ENCODE peak calls at places on chromosomes 6 and 20, in five cellular contexts. One of them, this sample, is unnamed.

GRCh38 chr6:137237413-137238170 is 18.4 kb upstream of the IFNGR1 start:
- DNase-seq in choroid plexus epithelial cell: peak
- DNase-seq in suprapubic skin: no peak
- DNase-seq in cardiac muscle cell: peak
- DNase-seq in tibial nerve: no peak
- DNase-seq in this sample: no peak

GRCh38 chr6:82818727-82819126 is 246.9 kb downstream of the UBE3D start:
- DNase-seq in tibial nerve: no peak
- DNase-seq in suprapubic skin: no peak
- DNase-seq in choroid plexus epithelial cell: peak
- DNase-seq in cardiac muscle cell: peak
- DNase-seq in this sample: no peak

GRCh38 chr6:39452306-39452705 is 129.8 kb upstream of the KCNK16 start:
- DNase-seq in cardiac muscle cell: peak
- DNase-seq in suprapubic skin: no peak
- DNase-seq in tibial nerve: no peak
- DNase-seq in choroid plexus epithelial cell: peak
- DNase-seq in this sample: no peak

GRCh38 chr20:60138263-60139127 is 180.3 kb downstream of the CDH26 start:
- DNase-seq in cardiac muscle cell: peak
- DNase-seq in tibial nerve: no peak
- DNase-seq in suprapubic skin: no peak
- DNase-seq in choroid plexus epithelial cell: peak
- DNase-seq in this sample: peak

GRCh38 chr6:45681860-45682488 is 304.2 kb upstream of the SUPT3H start:
- DNase-seq in cardiac muscle cell: peak
- DNase-seq in choroid plexus epithelial cell: no peak
- DNase-seq in suprapubic skin: no peak
- DNase-seq in tibial nerve: no peak
- DNase-seq in this sample: peak

GRCh38 chr6:69155467-69155866 is 520.4 kb downstream of the ADGRB3 start:
- DNase-seq in tibial nerve: no peak
- DNase-seq in choroid plexus epithelial cell: peak
- DNase-seq in cardiac muscle cell: no peak
- DNase-seq in suprapubic skin: no peak
- DNase-seq in this sample: no peak

GRCh38 chr20:50788045-50788867 is 6.6 kb upstream of the BCAS4 start:
- DNase-seq in tibial nerve: peak
- DNase-seq in suprapubic skin: no peak
- DNase-seq in cardiac muscle cell: peak
- DNase-seq in choroid plexus epithelial cell: peak
- DNase-seq in this sample: peak

GRCh38 chr6:17972978-17973622 is 14.3 kb downstream of the KIF13A start:
- DNase-seq in suprapubic skin: no peak
- DNase-seq in tibial nerve: no peak
- DNase-seq in choroid plexus epithelial cell: no peak
- DNase-seq in cardiac muscle cell: peak
- DNase-seq in this sample: no peak

GRCh38 chr6:35787266-35788218 is 6.7 kb downstream of the CLPSL1 start:
- DNase-seq in choroid plexus epithelial cell: no peak
- DNase-seq in cardiac muscle cell: no peak
- DNase-seq in suprapubic skin: no peak
- DNase-seq in tibial nerve: no peak
- DNase-seq in this sample: no peak

GRCh38 chr6:41706876-41707564 is 28.4 kb downstream of the TFEB start:
- DNase-seq in suprapubic skin: no peak
- DNase-seq in choroid plexus epithelial cell: peak
- DNase-seq in tibial nerve: peak
- DNase-seq in cardiac muscle cell: peak
- DNase-seq in this sample: peak

GRCh38 chr6:33073431-33073871 is at the start of gene HLA-DPA1:
- DNase-seq in tibial nerve: peak
- DNase-seq in suprapubic skin: no peak
- DNase-seq in cardiac muscle cell: peak
- DNase-seq in choroid plexus epithelial cell: peak
- DNase-seq in this sample: peak

GRCh38 chr20:47740225-47741184 is 44.8 kb downstream of the SULF2 start:
- DNase-seq in tibial nerve: peak
- DNase-seq in cardiac muscle cell: peak
- DNase-seq in suprapubic skin: no peak
- DNase-seq in choroid plexus epithelial cell: no peak
- DNase-seq in this sample: peak

GRCh38 chr6:135902756-135903331 is 51.3 kb downstream of the PDE7B start:
- DNase-seq in choroid plexus epithelial cell: peak
- DNase-seq in tibial nerve: no peak
- DNase-seq in suprapubic skin: no peak
- DNase-seq in cardiac muscle cell: peak
- DNase-seq in this sample: no peak

GRCh38 chr6:169963581-169964297 is 212.3 kb downstream of the ERMARD start:
- DNase-seq in choroid plexus epithelial cell: no peak
- DNase-seq in tibial nerve: no peak
- DNase-seq in suprapubic skin: peak
- DNase-seq in cardiac muscle cell: no peak
- DNase-seq in this sample: no peak

GRCh38 chr6:161917645-161918044 is 643.8 kb upstream of the AGPAT4 start:
- DNase-seq in suprapubic skin: no peak
- DNase-seq in choroid plexus epithelial cell: peak
- DNase-seq in tibial nerve: no peak
- DNase-seq in cardiac muscle cell: no peak
- DNase-seq in this sample: no peak

GRCh38 chr6:116385462-116385807 is 14.7 kb downstream of the DSE start:
- DNase-seq in tibial nerve: no peak
- DNase-seq in suprapubic skin: no peak
- DNase-seq in cardiac muscle cell: peak
- DNase-seq in choroid plexus epithelial cell: peak
- DNase-seq in this sample: no peak

GRCh38 chr6:26286168-26286854 is 78.7 kb upstream of the BTN3A2 start:
- DNase-seq in tibial nerve: peak
- DNase-seq in suprapubic skin: no peak
- DNase-seq in choroid plexus epithelial cell: peak
- DNase-seq in cardiac muscle cell: peak
- DNase-seq in this sample: peak

GRCh38 chr20:20210327-20210726 is 157.6 kb upstream of the INSM1 start:
- DNase-seq in tibial nerve: no peak
- DNase-seq in cardiac muscle cell: no peak
- DNase-seq in suprapubic skin: no peak
- DNase-seq in choroid plexus epithelial cell: no peak
- DNase-seq in this sample: no peak

DNA sequence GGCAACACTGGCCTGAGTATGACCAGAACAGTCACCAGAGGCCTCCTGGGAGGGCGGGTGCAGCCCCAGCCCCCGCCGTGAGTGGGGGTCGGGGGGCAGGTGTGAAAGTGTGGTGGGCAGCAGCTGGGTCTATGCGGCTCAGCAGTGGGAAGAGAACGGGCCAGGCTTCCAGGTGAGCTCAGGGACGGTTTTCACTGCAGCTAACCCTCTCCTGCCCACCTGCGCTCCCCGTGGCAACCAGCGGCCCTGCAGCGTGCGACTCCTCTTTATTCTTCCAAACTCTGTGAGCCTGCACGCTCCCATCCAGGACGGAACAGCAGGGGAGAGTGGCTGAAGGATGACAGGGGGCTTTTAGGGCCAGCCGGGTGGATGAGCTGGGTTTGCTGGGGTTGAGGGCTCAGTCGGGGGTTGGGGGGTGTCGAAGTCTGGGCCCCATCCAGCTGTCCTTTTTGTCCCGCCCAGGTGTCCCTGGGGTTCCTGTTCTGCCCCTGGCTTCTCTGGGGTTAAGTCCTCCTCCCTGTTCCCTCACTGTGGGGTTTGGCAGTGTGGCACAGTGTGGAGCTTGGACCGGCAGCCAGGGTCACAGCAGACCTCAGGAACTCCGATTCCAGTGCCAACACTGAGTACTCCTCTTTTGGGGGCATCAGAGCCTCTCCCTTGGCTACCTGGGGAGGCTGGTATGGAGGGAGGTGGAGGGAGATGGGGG is 859 bp upstream of the BIRC7 start:
- DNase-seq in cardiac muscle cell: peak
- DNase-seq in choroid plexus epithelial cell: no peak
- DNase-seq in tibial nerve: no peak
- DNase-seq in suprapubic skin: no peak
- DNase-seq in this sample: no peak
- H3K4me3 ChIP-seq in cardiac muscle cell: no peak
- H3K4me3 ChIP-seq in choroid plexus epithelial cell: no peak
- H3K4me3 ChIP-seq in tibial nerve: no peak
- H3K4me3 ChIP-seq in suprapubic skin: no peak
- H3K4me3 ChIP-seq in this sample: no peak

GRCh38 chr20:37904008-37904675 is 1.2 kb downstream of the VSTM2L start:
- DNase-seq in suprapubic skin: no peak
- DNase-seq in choroid plexus epithelial cell: no peak
- DNase-seq in cardiac muscle cell: no peak
- DNase-seq in tibial nerve: no peak
- DNase-seq in this sample: no peak
- H3K4me3 ChIP-seq in suprapubic skin: no peak
- H3K4me3 ChIP-seq in choroid plexus epithelial cell: peak
- H3K4me3 ChIP-seq in cardiac muscle cell: peak
- H3K4me3 ChIP-seq in tibial nerve: no peak
- H3K4me3 ChIP-seq in this sample: no peak

DNA sequence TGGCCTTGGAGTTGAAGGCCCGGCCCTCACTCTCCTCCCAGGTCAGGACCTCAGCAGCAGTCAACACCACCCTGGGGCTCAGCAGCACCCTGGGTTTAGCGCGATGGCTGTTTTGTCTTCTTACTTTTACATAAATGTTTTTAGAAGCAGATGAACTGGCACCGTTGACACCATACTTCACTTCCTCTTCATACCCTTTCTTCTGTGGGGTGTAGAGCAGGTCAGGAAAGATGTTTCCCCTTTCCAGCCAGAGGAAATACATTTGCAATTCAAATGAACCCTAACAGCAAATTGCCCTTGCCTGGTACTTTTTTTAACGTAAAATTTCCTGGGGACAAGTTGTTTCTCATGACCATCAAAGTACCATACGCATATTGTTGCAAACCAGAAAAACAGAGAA is 54.7 kb upstream of the SNX9 start:
- DNase-seq in suprapubic skin: no peak
- DNase-seq in cardiac muscle cell: no peak
- DNase-seq in tibial nerve: no peak
- DNase-seq in choroid plexus epithelial cell: no peak
- DNase-seq in this sample: peak
- H3K4me3 ChIP-seq in suprapubic skin: no peak
- H3K4me3 ChIP-seq in cardiac muscle cell: no peak
- H3K4me3 ChIP-seq in tibial nerve: no peak
- H3K4me3 ChIP-seq in choroid plexus epithelial cell: no peak
- H3K4me3 ChIP-seq in this sample: no peak

DNA sequence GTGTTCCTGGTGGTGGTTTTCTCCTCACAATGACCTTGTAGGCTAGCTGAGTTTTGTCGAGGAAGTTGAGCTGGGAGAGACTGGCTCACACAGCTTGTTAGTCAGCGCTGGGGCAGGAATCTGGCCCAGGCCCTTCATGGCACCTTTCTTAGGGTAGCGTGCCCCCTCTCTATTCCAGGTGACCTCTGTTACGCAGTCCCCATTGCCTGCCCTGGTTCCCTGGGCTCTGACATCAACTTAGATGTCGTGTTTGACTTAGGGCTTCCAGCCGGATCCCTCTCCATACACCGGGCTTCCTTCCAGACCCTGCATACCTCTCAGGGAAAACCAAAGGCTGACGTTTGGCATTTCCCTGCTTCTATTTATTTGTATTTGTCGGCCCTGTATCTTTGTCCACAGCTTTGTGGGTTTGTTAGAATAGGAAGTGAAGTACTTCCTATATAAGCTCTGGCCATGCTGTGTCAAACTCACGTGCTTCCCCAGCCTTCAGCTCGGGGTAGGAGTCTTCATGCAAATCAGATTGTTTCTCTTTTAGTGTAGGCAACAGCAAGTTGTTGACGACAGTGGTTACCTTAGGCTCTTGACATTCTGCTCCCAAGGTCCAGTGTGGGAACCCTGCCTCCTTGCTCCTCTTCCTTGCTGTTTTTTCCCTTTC is 12.8 kb downstream of the IGF2R start:
- DNase-seq in cardiac muscle cell: peak
- DNase-seq in suprapubic skin: no peak
- DNase-seq in choroid plexus epithelial cell: peak
- DNase-seq in tibial nerve: no peak
- DNase-seq in this sample: peak
- H3K4me3 ChIP-seq in cardiac muscle cell: no peak
- H3K4me3 ChIP-seq in suprapubic skin: peak
- H3K4me3 ChIP-seq in choroid plexus epithelial cell: no peak
- H3K4me3 ChIP-seq in tibial nerve: no peak
- H3K4me3 ChIP-seq in this sample: peak

GRCh38 chr6:67839818-67840217 is 795.3 kb upstream of the ADGRB3 start:
- DNase-seq in choroid plexus epithelial cell: no peak
- DNase-seq in tibial nerve: no peak
- DNase-seq in cardiac muscle cell: no peak
- DNase-seq in suprapubic skin: no peak
- DNase-seq in this sample: no peak
- H3K4me3 ChIP-seq in choroid plexus epithelial cell: no peak
- H3K4me3 ChIP-seq in tibial nerve: no peak
- H3K4me3 ChIP-seq in cardiac muscle cell: no peak
- H3K4me3 ChIP-seq in suprapubic skin: no peak
- H3K4me3 ChIP-seq in this sample: no peak

GRCh38 chr6:47785187-47785586 is 3.4 kb downstream of the OPN5 start:
- DNase-seq in choroid plexus epithelial cell: no peak
- DNase-seq in suprapubic skin: no peak
- DNase-seq in tibial nerve: no peak
- DNase-seq in cardiac muscle cell: no peak
- DNase-seq in this sample: no peak

GRCh38 chr6:47792216-47792733 is 10.4 kb downstream of the OPN5 start:
- DNase-seq in tibial nerve: no peak
- DNase-seq in cardiac muscle cell: no peak
- DNase-seq in suprapubic skin: no peak
- DNase-seq in choroid plexus epithelial cell: no peak
- DNase-seq in this sample: no peak

GRCh38 chr6:47788498-47788884 is 6.7 kb downstream of the OPN5 start:
- DNase-seq in cardiac muscle cell: no peak
- DNase-seq in choroid plexus epithelial cell: peak
- DNase-seq in suprapubic skin: no peak
- DNase-seq in tibial nerve: no peak
- DNase-seq in this sample: no peak

GRCh38 chr6:47789553-47789952 is 7.7 kb downstream of the OPN5 start:
- DNase-seq in cardiac muscle cell: no peak
- DNase-seq in tibial nerve: no peak
- DNase-seq in suprapubic skin: no peak
- DNase-seq in choroid plexus epithelial cell: no peak
- DNase-seq in this sample: no peak

GRCh38 chr6:47787620-47788497 is 6.0 kb downstream of the OPN5 start:
- DNase-seq in cardiac muscle cell: peak
- DNase-seq in tibial nerve: peak
- DNase-seq in suprapubic skin: no peak
- DNase-seq in choroid plexus epithelial cell: peak
- DNase-seq in this sample: peak
- H3K4me3 ChIP-seq in cardiac muscle cell: no peak
- H3K4me3 ChIP-seq in tibial nerve: no peak
- H3K4me3 ChIP-seq in suprapubic skin: no peak
- H3K4me3 ChIP-seq in choroid plexus epithelial cell: peak
- H3K4me3 ChIP-seq in this sample: no peak

DNA sequence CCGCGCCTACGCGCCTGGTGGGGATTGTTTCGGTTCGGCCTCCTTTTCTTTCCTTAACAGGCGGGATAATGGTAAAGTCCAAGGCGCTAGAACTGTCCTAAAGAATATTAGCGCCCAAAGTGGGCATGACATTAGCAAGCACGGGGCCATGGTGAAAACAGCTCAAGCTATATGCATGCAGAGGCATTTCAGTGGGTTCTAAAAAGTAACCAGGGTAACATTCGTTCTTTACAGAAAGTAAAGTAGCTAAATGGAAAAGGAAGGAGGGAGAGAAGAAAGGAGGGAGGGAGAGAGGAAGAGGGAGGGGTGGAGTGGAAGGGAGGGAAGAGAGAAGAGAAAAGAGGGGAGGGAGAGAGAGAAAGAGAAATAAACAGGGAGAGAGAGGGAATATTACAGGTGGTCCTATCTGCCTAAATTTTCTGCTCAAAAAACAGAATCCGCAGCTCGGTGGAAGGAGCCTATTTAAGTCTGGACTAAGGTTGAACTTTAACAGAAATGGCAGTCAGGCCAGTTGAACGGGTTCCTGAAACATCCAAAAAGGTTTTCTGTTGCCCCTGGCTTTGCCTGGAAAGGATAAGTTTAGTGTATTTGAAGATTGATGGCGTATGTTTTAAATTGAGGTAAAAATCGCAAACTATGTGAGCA is 2.0 kb downstream of the TFAP2B start:
- DNase-seq in suprapubic skin: no peak
- DNase-seq in choroid plexus epithelial cell: no peak
- DNase-seq in cardiac muscle cell: no peak
- DNase-seq in tibial nerve: no peak
- DNase-seq in this sample: no peak
- H3K4me3 ChIP-seq in suprapubic skin: peak
- H3K4me3 ChIP-seq in choroid plexus epithelial cell: no peak
- H3K4me3 ChIP-seq in cardiac muscle cell: no peak
- H3K4me3 ChIP-seq in tibial nerve: peak
- H3K4me3 ChIP-seq in this sample: no peak